ENCODE peak calls at places on chromosomes 16 and 17, in eight cellular contexts. V is ovary, H is A549, J is NB4, X is transverse colon, W is tibial nerve, N is body of pancreas, F is GM12892. G is an unnamed sample.

GRCh38 chr16:51327001-51327400 is 175.9 kb upstream of the SALL1 start:
- DNase-seq in X (no peak), V (no peak), J (no peak), N (no peak), H (no peak), W (no peak), F (no peak), G (no peak)

GRCh38 chr16:84361546-84361945 is 6.8 kb upstream of the ATP2C2 start:
- DNase-seq in F (no peak), W (no peak), H (no peak), N (no peak), J (no peak), X (no peak), V (no peak), G (no peak)

GRCh38 chr16:30725465-30725792 is 22.8 kb upstream of the PHKG2 start:
- DNase-seq in W (no peak), V (no peak), J (no peak), N (no peak), F (no peak), H (no peak), X (no peak), G (no peak)

GRCh38 chr16:3564889-3565141 is 12.4 kb downstream of the NLRC3 start:
- DNase-seq in F (no peak), W (no peak), J (no peak), X (no peak), V (no peak), N (no peak), H (no peak), G (no peak)

GRCh38 chr17:32256695-32257013 is 9.0 kb upstream of the RHBDL3 start:
- DNase-seq in J (no peak), W (no peak), F (no peak), V (no peak), H (no peak), X (no peak), N (no peak), G (no peak)

GRCh38 chr16:89407282-89407924 is 83.0 kb downstream of the ANKRD11 start:
- DNase-seq in N (no peak), F (no peak), X (no peak), H (no peak), J (peak), V (no peak), W (no peak), G (no peak)

GRCh38 chr16:85037050-85037410 is 9.4 kb downstream of the KIAA0513 start:
- DNase-seq in J (no peak), W (peak), F (no peak), X (no peak), N (peak), H (no peak), V (no peak), G (no peak)

GRCh38 chr17:36049643-36050042 is 14.4 kb upstream of the CCL18 start:
- DNase-seq in H (no peak), W (no peak), V (no peak), X (no peak), N (no peak), F (no peak), J (no peak), G (no peak)

GRCh38 chr16:12259258-12259657 is 282.7 kb downstream of the SNX29 start:
- DNase-seq in V (no peak), X (no peak), J (no peak), F (no peak), H (no peak), W (no peak), N (no peak), G (no peak)

GRCh38 chr16:81899601-81900000 is 111.7 kb downstream of the SDR42E1 start:
- DNase-seq in X (no peak), N (no peak), V (no peak), W (no peak), J (no peak), H (no peak), F (no peak), G (no peak)

GRCh38 chr17:80372922-80373570 is 41.9 kb upstream of the ENDOV start:
- DNase-seq in N (no peak), X (no peak), J (no peak), F (no peak), V (no peak), H (no peak), W (no peak), G (no peak)

GRCh38 chr17:55731586-55732250 is 9.1 kb upstream of the TMEM100 start:
- DNase-seq in N (peak), W (peak), F (no peak), J (no peak), X (peak), H (no peak), V (peak), G (no peak)

GRCh38 chr17:69567130-69567529 is 152.6 kb downstream of the MAP2K6 start:
- DNase-seq in X (no peak), H (no peak), J (no peak), F (no peak), V (no peak), W (no peak), N (no peak), G (no peak)

GRCh38 chr17:47423406-47424295 is 99.9 kb downstream of the EFCAB13 start:
- DNase-seq in V (peak), N (peak), J (no peak), F (peak), X (peak), H (peak), W (no peak), G (peak)

GRCh38 chr16:84315422-84315821 is 20.7 kb downstream of the WFDC1 start:
- DNase-seq in H (no peak), F (no peak), W (no peak), V (no peak), N (no peak), X (no peak), J (peak), G (no peak)

GRCh38 chr17:76867578-76868175 is 527 bp upstream of the MGAT5B start:
- DNase-seq in H (no peak), F (no peak), V (no peak), W (no peak), N (no peak), X (no peak), J (no peak), G (no peak)

GRCh38 chr17:48722924-48723554 is at the start of gene PRAC2:
- DNase-seq in W (no peak), F (no peak), X (no peak), N (no peak), V (no peak), J (no peak), H (no peak), G (no peak)

GRCh38 chr16:89785523-89786155 is 30.8 kb downstream of the FANCA start:
- DNase-seq in H (no peak), W (no peak), N (no peak), X (peak), F (no peak), V (no peak), J (no peak), G (no peak)

GRCh38 chr17:31487648-31488263 is 96.3 kb downstream of the RAB11FIP4 start:
- DNase-seq in H (peak), J (peak), F (peak), W (peak), N (peak), V (peak), X (peak), G (peak)

GRCh38 chr17:61260061-61260797 is 139.4 kb upstream of the TBX2 start:
- DNase-seq in F (no peak), J (no peak), W (peak), X (no peak), H (no peak), V (no peak), N (no peak), G (no peak)

GRCh38 chr16:64234200-64234599 is 887.7 kb downstream of the CDH11 start:
- DNase-seq in J (no peak), X (no peak), N (no peak), W (no peak), H (no peak), V (no peak), F (no peak), G (no peak)

GRCh38 chr17:68591583-68591982 is 9.6 kb downstream of the FAM20A start:
- DNase-seq in J (no peak), H (no peak), F (no peak), W (no peak), X (no peak), V (peak), N (peak), G (no peak)

GRCh38 chr17:76132574-76133338 is 8.3 kb downstream of the FOXJ1 start:
- DNase-seq in W (no peak), V (no peak), H (no peak), X (peak), J (no peak), N (peak), F (no peak), G (no peak)

GRCh38 chr16:20385844-20386832 is 18.4 kb downstream of the PDILT start:
- DNase-seq in V (peak), X (peak), F (peak), H (peak), J (peak), W (peak), N (peak), G (no peak)

GRCh38 chr16:16004314-16004749 is 54.9 kb downstream of the ABCC1 start:
- DNase-seq in F (no peak), V (no peak), J (no peak), N (no peak), X (no peak), H (no peak), W (no peak), G (no peak)

GRCh38 chr16:72947379-72948237 is 100.3 kb downstream of the ZFHX3 start:
- DNase-seq in X (no peak), F (no peak), N (peak), J (no peak), H (no peak), W (no peak), V (no peak), G (no peak)

GRCh38 chr17:79401704-79402075 is 209.2 kb downstream of the RBFOX3 start:
- DNase-seq in J (no peak), W (no peak), N (no peak), H (no peak), X (no peak), F (no peak), V (no peak), G (no peak)

GRCh38 chr17:13562271-13562800 is 39.4 kb downstream of the HS3ST3A1 start:
- DNase-seq in F (no peak), H (no peak), N (no peak), V (peak), X (no peak), J (peak), W (no peak), G (no peak)

GRCh38 chr17:83064021-83064731 is 15.2 kb upstream of the METRNL start:
- DNase-seq in V (no peak), X (peak), W (no peak), F (no peak), J (no peak), N (peak), H (no peak), G (no peak)

GRCh38 chr16:65119905-65120341 is 1.9 kb downstream of the CDH11 start:
- DNase-seq in H (no peak), F (no peak), J (no peak), W (peak), X (no peak), N (no peak), V (peak), G (no peak)

GRCh38 chr16:57603110-57604024 is 25.1 kb upstream of the ADGRG1 start:
- DNase-seq in H (no peak), J (no peak), W (no peak), F (no peak), N (no peak), V (no peak), X (no peak), G (no peak)

GRCh38 chr16:54944002-54944401 is 13.3 kb downstream of the IRX5 start:
- DNase-seq in N (no peak), W (no peak), X (no peak), F (no peak), H (no peak), V (no peak), J (no peak), G (no peak)

GRCh38 chr16:23670137-23670776 is 8.4 kb upstream of the PLK1 start:
- DNase-seq in F (no peak), W (no peak), V (no peak), J (peak), H (no peak), N (no peak), X (no peak), G (no peak)

GRCh38 chr17:66302761-66303626 is 581 bp downstream of the PRKCA start:
- DNase-seq in N (peak), V (peak), F (peak), X (peak), H (peak), W (peak), J (peak), G (peak)

GRCh38 chr16:84673561-84673960 is 25.2 kb downstream of the KLHL36 start:
- DNase-seq in X (no peak), N (no peak), J (no peak), V (no peak), H (no peak), F (no peak), W (no peak), G (no peak)

GRCh38 chr17:1484586-1485310 is 7.7 kb downstream of the MYO1C start:
- DNase-seq in F (peak), N (peak), H (peak), J (peak), W (no peak), X (peak), V (peak), G (peak)

DNA sequence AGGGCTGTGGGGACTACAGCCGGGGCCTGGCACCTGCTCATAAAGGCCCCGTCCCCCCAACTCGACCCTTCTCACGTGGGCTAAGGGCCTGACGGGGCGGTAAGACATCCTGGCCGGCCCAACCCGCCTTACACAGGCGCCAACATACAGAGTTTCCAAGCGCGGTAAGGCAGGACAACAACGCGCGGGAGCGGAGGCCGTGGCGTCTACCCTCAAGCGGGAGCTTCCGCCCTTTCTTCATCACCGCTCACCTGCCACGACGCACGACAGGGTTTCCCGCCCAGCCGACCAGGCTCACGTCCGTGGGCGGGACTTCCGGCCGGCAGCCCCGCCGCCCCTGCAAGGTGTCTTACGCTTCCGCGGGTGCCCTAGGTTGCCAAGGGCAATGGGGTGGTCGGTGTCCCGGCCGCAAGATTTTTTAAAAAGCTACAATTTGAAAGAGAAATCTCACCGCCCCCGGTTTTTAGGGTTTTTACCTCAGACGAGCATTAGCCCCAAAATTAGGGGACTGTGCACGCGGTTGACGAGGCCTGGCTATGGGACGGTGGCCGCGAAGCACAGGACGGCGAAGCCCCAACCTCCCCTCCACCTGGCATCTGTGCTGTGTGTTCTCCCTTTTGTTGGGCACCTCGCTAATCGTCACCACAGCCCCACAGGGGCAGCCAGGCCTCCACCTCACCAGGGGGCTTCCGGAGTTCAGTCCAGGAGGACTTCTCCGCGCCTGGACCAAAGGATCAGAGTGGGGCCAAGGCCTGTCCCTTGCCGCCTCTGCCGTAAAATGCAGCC is at the start of gene TERB1:
- DNase-seq in W (no peak), X (no peak), V (no peak), F (peak), J (no peak), H (no peak), N (no peak), G (no peak)
- TF ChIP-seq POLR2A in W (no peak), X (no peak), V (no peak), F (no peak), J (no peak), H (no peak), N (no peak), G (no peak)

DNA sequence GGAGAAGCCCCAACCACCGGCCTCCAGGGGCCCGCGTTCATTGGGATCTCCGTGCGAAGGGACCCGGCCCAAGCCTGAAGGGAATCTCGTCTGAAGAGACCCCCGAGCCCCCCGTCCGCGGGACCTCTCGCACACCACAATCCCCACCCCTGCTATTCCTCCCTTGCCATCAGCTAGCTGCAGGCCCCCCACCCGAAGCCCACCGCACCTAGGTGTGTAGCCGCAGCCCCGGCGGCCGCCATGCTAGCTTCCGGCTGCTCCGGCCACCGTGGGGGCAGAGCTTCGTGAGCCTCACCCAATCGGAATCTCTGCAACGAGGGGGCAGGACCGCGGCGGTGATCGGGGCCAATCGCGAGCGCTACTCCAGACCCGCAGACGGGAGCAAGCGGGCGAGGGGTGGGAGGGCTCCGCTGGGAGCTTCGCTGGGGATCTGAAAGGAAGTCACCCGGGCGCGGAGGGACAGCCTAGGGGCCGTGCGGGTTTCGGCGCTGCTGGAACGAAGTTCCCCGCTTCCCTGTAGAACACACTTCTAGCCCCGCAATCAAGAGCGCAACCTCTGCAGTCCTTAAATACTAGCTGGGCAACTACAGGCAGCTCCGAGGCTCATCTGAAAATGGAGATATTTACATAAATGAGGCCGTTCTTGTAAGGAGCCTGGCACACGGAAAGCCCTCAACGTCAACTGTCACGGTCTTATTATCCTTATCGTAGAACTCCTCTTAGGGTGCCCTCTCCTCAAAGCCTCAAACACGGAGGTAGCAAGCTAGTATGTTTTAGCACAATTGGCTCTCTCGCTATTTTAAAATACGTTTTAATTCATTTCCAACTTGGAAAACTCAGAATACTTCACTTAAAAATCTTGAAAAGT is at the start of gene PIGS:
- DNase-seq in W (peak), X (peak), V (peak), F (peak), J (peak), N (peak), H (peak), G (peak)
- TF ChIP-seq POLR2A in W (peak), X (peak), V (peak), F (peak), J (peak), N (peak), H (peak), G (peak)

DNA sequence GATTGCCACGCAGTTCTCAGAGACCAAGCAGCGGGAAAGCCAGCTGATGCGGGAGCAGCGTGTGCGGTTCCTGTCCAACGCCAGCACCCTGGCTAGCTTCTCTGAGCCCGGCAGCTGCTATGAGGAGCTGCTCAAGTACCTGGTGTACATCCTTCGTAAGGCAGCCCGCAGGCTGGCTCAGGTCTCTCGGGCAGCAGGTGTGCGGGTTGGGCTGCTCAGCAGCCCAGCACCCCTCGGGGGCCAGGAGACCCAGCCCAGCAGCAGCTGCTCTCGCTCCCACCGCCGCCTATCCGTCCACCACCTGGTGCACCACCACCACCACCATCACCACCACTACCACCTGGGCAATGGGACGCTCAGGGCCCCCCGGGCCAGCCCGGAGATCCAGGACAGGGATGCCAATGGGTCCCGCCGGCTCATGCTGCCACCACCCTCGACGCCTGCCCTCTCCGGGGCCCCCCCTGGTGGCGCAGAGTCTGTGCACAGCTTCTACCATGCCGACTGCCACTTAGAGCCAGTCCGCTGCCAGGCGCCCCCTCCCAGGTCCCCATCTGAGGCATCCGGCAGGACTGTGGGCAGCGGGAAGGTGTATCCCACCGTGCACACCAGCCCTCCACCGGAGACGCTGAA is 15.2 kb downstream of the CACNA1G start:
- DNase-seq in W (no peak), N (no peak), F (no peak), V (no peak), J (no peak), X (no peak), H (no peak), G (no peak)
- TF ChIP-seq POLR2A in W (no peak), N (no peak), F (no peak), V (no peak), J (no peak), X (no peak), H (no peak), G (no peak)

GRCh38 chr17:3801792-3802191 is 804 bp upstream of the ITGAE start:
- DNase-seq in H (no peak), N (no peak), X (no peak), W (no peak), J (no peak), V (no peak), F (no peak), G (no peak)

GRCh38 chr17:3803308-3803640 is 2.3 kb upstream of the ITGAE start:
- DNase-seq in J (no peak), W (no peak), H (no peak), F (no peak), X (no peak), N (no peak), V (no peak), G (no peak)

GRCh38 chr17:3804503-3804931 is 3.5 kb upstream of the ITGAE start:
- DNase-seq in N (peak), F (peak), H (no peak), X (no peak), V (no peak), W (no peak), J (no peak), G (no peak)

GRCh38 chr17:3801043-3801746 is at the start of gene ITGAE:
- DNase-seq in J (no peak), F (no peak), N (no peak), X (no peak), H (no peak), W (no peak), V (no peak), G (no peak)

DNA sequence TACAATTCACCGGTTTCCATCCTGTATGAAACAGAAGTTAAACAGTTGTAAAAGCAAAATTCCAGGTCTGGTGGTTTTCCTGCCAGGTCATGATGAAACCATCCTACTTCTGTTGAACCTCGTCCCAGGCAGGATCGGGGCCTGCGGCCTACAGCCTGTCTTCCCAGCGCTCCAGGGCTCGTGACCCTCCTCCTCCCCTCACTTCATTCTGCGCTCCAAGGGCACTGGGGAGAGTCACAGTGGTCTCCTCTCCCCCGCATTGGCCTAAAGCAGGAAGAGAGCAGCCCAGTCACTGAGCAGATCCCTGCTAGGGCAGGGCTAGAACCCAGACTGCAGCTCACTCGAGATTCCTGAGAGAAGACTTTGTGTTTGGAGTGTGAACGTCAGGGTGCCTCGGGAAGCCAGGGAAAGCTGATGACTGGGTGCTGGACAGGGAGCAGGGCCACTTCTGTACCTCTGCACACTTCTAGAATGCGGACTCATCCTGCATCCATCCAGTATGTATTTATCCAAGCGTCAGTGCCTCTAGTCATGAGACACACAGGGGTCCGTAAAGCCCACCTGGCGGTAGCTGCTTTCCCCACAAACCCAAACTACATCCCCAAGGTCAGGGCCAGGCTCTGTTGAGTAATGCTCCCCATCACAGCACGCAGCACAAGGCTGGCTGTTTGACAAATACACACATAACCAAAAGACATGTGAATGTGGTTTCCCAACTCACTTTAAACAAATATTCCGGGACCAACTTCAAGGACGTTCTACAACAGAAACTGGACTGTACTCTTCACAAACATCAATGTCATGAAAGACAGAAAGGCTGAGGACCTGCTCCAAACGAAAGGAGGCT is 1.7 kb upstream of the ITGAE start:
- DNase-seq in H (no peak), F (no peak), W (peak), N (peak), X (peak), V (peak), J (no peak), G (no peak)
- TF ChIP-seq POLR2A in H (no peak), F (no peak), W (no peak), N (no peak), X (no peak), V (no peak), J (no peak), G (no peak)